ENCODE peak calls at places on chromosomes 2 and 18, in nine cellular contexts. J, I, G, C, F, Q, V, N and K are unnamed samples.

GRCh38 chr2:102848366-102848839 is 86.6 kb downstream of the TMEM182 start:
- DNase-seq in Q (peak; percentile 17), F (no peak), C (no peak), I (no peak), J (peak; percentile 88), G (peak; percentile 76), V (peak; percentile 90), N (no peak), K (peak; percentile 79)

GRCh38 chr2:85735691-85736090 is 18.1 kb upstream of the ATOH8 start:
- DNase-seq in J (no peak), N (no peak), I (no peak), Q (no peak), V (no peak), F (no peak), G (no peak), C (no peak), K (no peak)

GRCh38 chr2:197708331-197708730 is 3.2 kb downstream of the MARS2 start:
- DNase-seq in Q (peak; percentile 36), F (no peak), G (no peak), J (no peak), C (no peak), N (no peak), I (no peak), V (no peak), K (no peak)

GRCh38 chr2:217026161-217026560 is 166.3 kb upstream of the TNP1 start:
- DNase-seq in Q (no peak), N (no peak), F (no peak), J (no peak), V (no peak), G (no peak), I (no peak), C (no peak), K (no peak)

GRCh38 chr18:40469851-40470250 is 1485.2 kb upstream of the PIK3C3 start:
- DNase-seq in N (no peak), C (no peak), I (no peak), F (no peak), G (peak; percentile 63), V (no peak), Q (no peak), J (no peak), K (no peak)

GRCh38 chr2:80459028-80459427 is 154.5 kb upstream of the LRRTM1 start:
- DNase-seq in C (no peak), I (no peak), G (no peak), F (no peak), V (no peak), N (no peak), J (no peak), Q (no peak), K (peak; percentile 97)

GRCh38 chr2:121596221-121597080 is 52.8 kb downstream of the CLASP1 start:
- DNase-seq in N (peak; percentile 93), I (no peak), G (peak; percentile 14), F (no peak), C (peak; percentile 7), J (peak; percentile 25), Q (peak; percentile 64), V (peak; percentile 42), K (peak; percentile 51)

GRCh38 chr2:234555616-234556249 is 58.9 kb upstream of the ARL4C start:
- DNase-seq in J (no peak), I (no peak), G (no peak), C (no peak), F (no peak), Q (peak; percentile 45), V (no peak), N (no peak), K (no peak)

GRCh38 chr18:79241755-79242154 is 154.0 kb upstream of the NFATC1 start:
- DNase-seq in G (no peak), N (peak; percentile 8), F (no peak), V (no peak), Q (no peak), J (peak; percentile 97), C (no peak), I (no peak), K (peak; percentile 88)

GRCh38 chr2:208047840-208048239 is 22.5 kb upstream of the PLEKHM3 start:
- DNase-seq in N (no peak), Q (no peak), F (no peak), I (no peak), C (no peak), V (peak; percentile 28), G (no peak), J (no peak), K (no peak)

GRCh38 chr2:235851841-235852527 is 316.2 kb downstream of the GBX2 start:
- DNase-seq in N (no peak), V (no peak), F (no peak), Q (no peak), I (no peak), J (no peak), G (no peak), C (no peak), K (no peak)

GRCh38 chr2:11370377-11371098 is 26.1 kb upstream of the ROCK2 start:
- DNase-seq in C (no peak), N (no peak), J (no peak), I (no peak), V (no peak), Q (no peak), F (no peak), G (no peak), K (peak; percentile 16)

GRCh38 chr2:68806511-68807109 is 64.6 kb downstream of the BMP10 start:
- DNase-seq in Q (peak; percentile 66), J (no peak), I (no peak), V (no peak), F (no peak), G (no peak), N (no peak), C (no peak), K (no peak)

GRCh38 chr2:189933911-189934399 is 128.6 kb downstream of the MSTN start:
- DNase-seq in G (no peak), F (no peak), N (no peak), Q (peak; percentile 69), C (no peak), V (no peak), J (no peak), I (no peak), K (no peak)

GRCh38 chr2:118091140-118091478 is 2.8 kb downstream of the INSIG2 start:
- DNase-seq in C (no peak), I (no peak), V (no peak), N (no peak), G (no peak), J (no peak), Q (no peak), F (no peak), K (no peak)

GRCh38 chr2:101533611-101534601 is 59.0 kb upstream of the RFX8 start:
- DNase-seq in C (no peak), G (no peak), V (peak; percentile 76), Q (no peak), N (no peak), I (no peak), J (no peak), F (no peak), K (no peak)

GRCh38 chr2:54106631-54107454 is 8.6 kb upstream of the ACYP2 start:
- DNase-seq in V (peak; percentile 58), F (no peak), C (peak; percentile 61), N (peak; percentile 85), Q (peak; percentile 56), J (peak; percentile 42), G (peak; percentile 48), I (no peak), K (peak; percentile 59)

GRCh38 chr2:207616185-207616584 is 9.0 kb downstream of the METTL21A start:
- DNase-seq in C (no peak), J (no peak), G (no peak), F (no peak), N (no peak), I (no peak), Q (peak; percentile 22), V (no peak), K (no peak)

GRCh38 chr2:230174466-230174865 is 45.3 kb downstream of the SP110 start:
- DNase-seq in V (no peak), F (no peak), C (no peak), J (no peak), I (no peak), N (no peak), Q (no peak), G (no peak), K (no peak)

GRCh38 chr2:64434039-64434657 is 19.8 kb upstream of the LGALSL start:
- DNase-seq in F (no peak), J (no peak), N (no peak), C (no peak), I (no peak), Q (no peak), G (no peak), V (no peak), K (no peak)

GRCh38 chr2:225272173-225272572 is 127.3 kb upstream of the NYAP2 start:
- DNase-seq in N (no peak), Q (no peak), J (peak; percentile 72), C (no peak), G (no peak), I (no peak), F (no peak), V (no peak), K (peak; percentile 68)

GRCh38 chr18:63741769-63742168 is 33.4 kb upstream of the SERPINB7 start:
- DNase-seq in V (no peak), N (peak; percentile 5), I (no peak), C (no peak), Q (peak; percentile 48), J (peak; percentile 24), F (no peak), G (no peak), K (peak; percentile 65)

GRCh38 chr2:185375731-185376130 is 362.9 kb upstream of the FSIP2 start:
- DNase-seq in F (no peak), C (no peak), G (no peak), Q (no peak), V (no peak), I (no peak), J (no peak), N (no peak), K (no peak)

GRCh38 chr18:48836231-48836805 is 114.4 kb downstream of the SMAD7 start:
- DNase-seq in G (no peak), F (no peak), Q (no peak), N (no peak), V (no peak), I (no peak), J (no peak), C (no peak), K (no peak)

GRCh38 chr2:151904807-151905206 is 76.6 kb upstream of the ARL5A start:
- DNase-seq in V (no peak), Q (no peak), N (no peak), I (no peak), G (no peak), C (no peak), J (no peak), F (no peak), K (no peak)

GRCh38 chr2:148979164-148979918 is 59.2 kb upstream of the LYPD6B start:
- DNase-seq in Q (no peak), F (no peak), I (no peak), C (no peak), G (no peak), J (no peak), V (no peak), N (no peak), K (no peak)

GRCh38 chr2:145022671-145023330 is 502.9 kb upstream of the ZEB2 start:
- DNase-seq in I (no peak), G (no peak), N (peak; percentile 71), F (no peak), Q (peak; percentile 76), C (no peak), V (no peak), J (no peak), K (no peak)

GRCh38 chr2:231884438-231885140 is 41.6 kb downstream of the NPPC start:
- DNase-seq in G (no peak), Q (no peak), C (no peak), F (no peak), V (no peak), N (no peak), I (no peak), J (peak; percentile 74), K (peak; percentile 68)